ENCODE peak calls at places on chromosomes 16 and 17, in five cellular contexts. One of them, this sample, is unnamed.

GRCh38 chr16:1125471-1125870 is 27.4 kb upstream of the CACNA1H start:
- DNase-seq in mucosa of descending colon: peak; percentile 29
- DNase-seq in mesendoderm: no peak
- DNase-seq in CD8-positive, alpha-beta memory T cell: no peak
- DNase-seq in psoas muscle: no peak
- DNase-seq in this sample: no peak

GRCh38 chr17:8922451-8922850 is 43.1 kb downstream of the PIK3R5 start:
- DNase-seq in mucosa of descending colon: no peak
- DNase-seq in mesendoderm: no peak
- DNase-seq in CD8-positive, alpha-beta memory T cell: no peak
- DNase-seq in psoas muscle: no peak
- DNase-seq in this sample: no peak

GRCh38 chr17:40561871-40562611 is 3.2 kb downstream of the CCR7 start:
- DNase-seq in mucosa of descending colon: no peak
- DNase-seq in mesendoderm: no peak
- DNase-seq in CD8-positive, alpha-beta memory T cell: peak; percentile 28
- DNase-seq in psoas muscle: no peak
- DNase-seq in this sample: peak; percentile 19

GRCh38 chr17:229130-229944 is 47.9 kb upstream of the DOC2B start:
- DNase-seq in mucosa of descending colon: no peak
- DNase-seq in mesendoderm: no peak
- DNase-seq in CD8-positive, alpha-beta memory T cell: no peak
- DNase-seq in psoas muscle: no peak
- DNase-seq in this sample: no peak

GRCh38 chr17:78979780-78980623 is at the start of gene LGALS3BP:
- DNase-seq in mucosa of descending colon: peak; percentile 85
- DNase-seq in mesendoderm: peak; percentile 70
- DNase-seq in CD8-positive, alpha-beta memory T cell: no peak
- DNase-seq in psoas muscle: peak; percentile 74
- DNase-seq in this sample: peak; percentile 59

GRCh38 chr16:53775821-53776431 is 72.0 kb downstream of the FTO start:
- DNase-seq in mucosa of descending colon: peak; percentile 38
- DNase-seq in mesendoderm: peak; percentile 88
- DNase-seq in CD8-positive, alpha-beta memory T cell: no peak
- DNase-seq in psoas muscle: peak; percentile 42
- DNase-seq in this sample: peak; percentile 20

GRCh38 chr16:79042886-79043285 is 557.7 kb downstream of the MAF start:
- DNase-seq in mucosa of descending colon: no peak
- DNase-seq in mesendoderm: no peak
- DNase-seq in CD8-positive, alpha-beta memory T cell: peak; percentile 14
- DNase-seq in psoas muscle: no peak
- DNase-seq in this sample: no peak

GRCh38 chr17:32016231-32016630 is 9.0 kb downstream of the LRRC37B start:
- DNase-seq in mucosa of descending colon: no peak
- DNase-seq in mesendoderm: no peak
- DNase-seq in CD8-positive, alpha-beta memory T cell: no peak
- DNase-seq in psoas muscle: no peak
- DNase-seq in this sample: no peak

GRCh38 chr16:84774810-84775209 is 45.0 kb upstream of the CRISPLD2 start:
- DNase-seq in mucosa of descending colon: no peak
- DNase-seq in mesendoderm: no peak
- DNase-seq in CD8-positive, alpha-beta memory T cell: no peak
- DNase-seq in psoas muscle: peak; percentile 46
- DNase-seq in this sample: no peak

GRCh38 chr17:50087912-50088405 is 7.2 kb upstream of the PDK2 start:
- DNase-seq in mucosa of descending colon: no peak
- DNase-seq in mesendoderm: no peak
- DNase-seq in CD8-positive, alpha-beta memory T cell: no peak
- DNase-seq in psoas muscle: no peak
- DNase-seq in this sample: no peak

GRCh38 chr16:88747588-88748301 is 37.3 kb downstream of the PIEZO1 start:
- DNase-seq in mucosa of descending colon: peak; percentile 81
- DNase-seq in mesendoderm: peak; percentile 86
- DNase-seq in CD8-positive, alpha-beta memory T cell: no peak
- DNase-seq in psoas muscle: no peak
- DNase-seq in this sample: no peak
- H3K4me1 ChIP-seq in mucosa of descending colon: peaks cover 14% of the 10 kb centered on the region
- H3K4me1 ChIP-seq in mesendoderm: no peaks in the 10 kb centered on the region
- H3K4me1 ChIP-seq in CD8-positive, alpha-beta memory T cell: peaks cover 30% of the 10 kb centered on the region
- H3K4me1 ChIP-seq in psoas muscle: no peaks in the 10 kb centered on the region
- H3K4me1 ChIP-seq in this sample: no peaks in the 10 kb centered on the region

GRCh38 chr16:10566613-10567012 is 13.8 kb downstream of the EMP2 start:
- DNase-seq in mucosa of descending colon: no peak
- DNase-seq in mesendoderm: peak; percentile 31
- DNase-seq in CD8-positive, alpha-beta memory T cell: no peak
- DNase-seq in psoas muscle: no peak
- DNase-seq in this sample: no peak

GRCh38 chr16:10572611-10573010 is 7.8 kb downstream of the EMP2 start:
- DNase-seq in mucosa of descending colon: no peak
- DNase-seq in mesendoderm: no peak
- DNase-seq in CD8-positive, alpha-beta memory T cell: no peak
- DNase-seq in psoas muscle: no peak
- DNase-seq in this sample: no peak

GRCh38 chr16:10569629-10570028 is 10.8 kb downstream of the EMP2 start:
- DNase-seq in mucosa of descending colon: no peak
- DNase-seq in mesendoderm: no peak
- DNase-seq in CD8-positive, alpha-beta memory T cell: no peak
- DNase-seq in psoas muscle: no peak
- DNase-seq in this sample: no peak

GRCh38 chr16:10575506-10576130 is 4.8 kb downstream of the EMP2 start:
- DNase-seq in mucosa of descending colon: no peak
- DNase-seq in mesendoderm: no peak
- DNase-seq in CD8-positive, alpha-beta memory T cell: no peak
- DNase-seq in psoas muscle: no peak
- DNase-seq in this sample: no peak

DNA sequence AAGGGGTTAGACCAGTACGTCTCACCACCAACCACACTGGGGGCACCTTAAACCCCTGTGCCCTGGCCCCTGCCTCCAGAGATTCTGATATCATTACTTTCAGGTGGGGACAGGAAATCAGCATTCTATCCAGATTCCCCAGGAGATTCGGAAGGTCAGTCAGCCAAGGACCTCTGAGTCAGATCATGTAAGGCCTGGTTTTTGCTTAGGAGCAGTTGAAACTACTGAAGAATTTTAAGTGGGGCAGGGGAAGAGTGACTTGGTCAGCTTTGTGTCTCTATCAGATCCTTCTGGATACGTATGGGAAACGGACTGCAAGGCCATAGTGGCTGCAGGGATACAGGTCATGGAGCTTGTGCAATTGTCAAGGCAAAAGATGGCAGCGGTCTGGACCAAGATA is 9.0 kb downstream of the EMP2 start:
- DNase-seq in mucosa of descending colon: no peak
- DNase-seq in mesendoderm: no peak
- DNase-seq in CD8-positive, alpha-beta memory T cell: no peak
- DNase-seq in psoas muscle: no peak
- DNase-seq in this sample: no peak
- H3K4me1 ChIP-seq in mucosa of descending colon: no peaks in the 10 kb centered on the region
- H3K4me1 ChIP-seq in mesendoderm: no peaks in the 10 kb centered on the region
- H3K4me1 ChIP-seq in CD8-positive, alpha-beta memory T cell: no peaks in the 10 kb centered on the region
- H3K4me1 ChIP-seq in psoas muscle: peaks cover 31% of the 10 kb centered on the region
- H3K4me1 ChIP-seq in this sample: no peaks in the 10 kb centered on the region

GRCh38 chr17:63774982-63775290 is 966 bp downstream of the DDX42 start:
- DNase-seq in mucosa of descending colon: peak; percentile 17
- DNase-seq in mesendoderm: peak; percentile 17
- DNase-seq in CD8-positive, alpha-beta memory T cell: no peak
- DNase-seq in psoas muscle: no peak
- DNase-seq in this sample: no peak
- H3K4me1 ChIP-seq in mucosa of descending colon: peaks cover 31% of the 10 kb centered on the region
- H3K4me1 ChIP-seq in mesendoderm: peaks cover 2% of the 10 kb centered on the region
- H3K4me1 ChIP-seq in CD8-positive, alpha-beta memory T cell: peaks cover 51% of the 10 kb centered on the region
- H3K4me1 ChIP-seq in psoas muscle: peaks cover 40% of the 10 kb centered on the region
- H3K4me1 ChIP-seq in this sample: peaks cover 18% of the 10 kb centered on the region

GRCh38 chr17:43920500-43921095 is 13.3 kb upstream of the MPP2 start:
- DNase-seq in mucosa of descending colon: no peak
- DNase-seq in mesendoderm: no peak
- DNase-seq in CD8-positive, alpha-beta memory T cell: no peak
- DNase-seq in psoas muscle: no peak
- DNase-seq in this sample: no peak
- H3K4me1 ChIP-seq in mucosa of descending colon: no peaks in the 10 kb centered on the region
- H3K4me1 ChIP-seq in mesendoderm: peaks cover 3% of the 10 kb centered on the region
- H3K4me1 ChIP-seq in CD8-positive, alpha-beta memory T cell: peaks cover 12% of the 10 kb centered on the region
- H3K4me1 ChIP-seq in psoas muscle: no peaks in the 10 kb centered on the region
- H3K4me1 ChIP-seq in this sample: no peaks in the 10 kb centered on the region

DNA sequence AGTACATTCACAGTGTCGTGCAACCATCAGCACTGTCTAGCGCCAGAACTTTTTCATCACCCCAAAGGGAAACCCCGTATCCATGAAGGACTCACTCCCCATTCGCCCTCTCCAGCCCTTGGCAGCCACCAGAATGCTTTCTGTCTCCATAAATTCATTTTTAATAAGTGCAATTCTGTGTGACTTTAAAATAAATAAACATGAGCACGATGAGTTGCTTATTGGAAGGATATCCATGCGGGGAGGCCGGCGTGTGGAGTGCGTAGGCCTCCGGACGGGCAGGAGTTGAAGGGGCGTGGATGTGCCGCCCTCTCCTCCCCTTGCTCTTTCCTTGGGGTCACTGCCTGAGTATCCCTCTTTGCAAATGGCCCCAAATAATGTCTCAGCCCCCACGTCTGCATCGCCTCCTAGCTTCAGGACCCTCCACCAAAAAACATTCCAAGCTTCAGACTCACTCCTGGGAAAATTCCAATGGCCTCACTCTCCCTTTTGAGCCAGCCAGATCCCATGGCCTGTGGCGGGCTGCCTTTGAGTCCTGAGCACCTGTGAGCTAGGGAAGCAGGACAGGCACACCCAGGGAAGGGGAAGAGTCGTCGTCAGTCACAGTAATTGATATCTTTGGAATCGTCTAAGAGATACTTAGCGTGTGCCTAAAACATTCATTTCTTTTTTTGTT is 306.3 kb downstream of the SEC14L1 start:
- DNase-seq in mucosa of descending colon: no peak
- DNase-seq in mesendoderm: no peak
- DNase-seq in CD8-positive, alpha-beta memory T cell: no peak
- DNase-seq in psoas muscle: no peak
- DNase-seq in this sample: no peak
- H3K4me1 ChIP-seq in mucosa of descending colon: peaks cover 56% of the 10 kb centered on the region
- H3K4me1 ChIP-seq in mesendoderm: peaks cover 12% of the 10 kb centered on the region
- H3K4me1 ChIP-seq in CD8-positive, alpha-beta memory T cell: peaks cover 86% of the 10 kb centered on the region
- H3K4me1 ChIP-seq in psoas muscle: peaks cover 47% of the 10 kb centered on the region
- H3K4me1 ChIP-seq in this sample: peaks cover 3% of the 10 kb centered on the region

GRCh38 chr16:80964351-80964750 is 42.3 kb downstream of the CMC2 start:
- DNase-seq in mucosa of descending colon: no peak
- DNase-seq in mesendoderm: no peak
- DNase-seq in CD8-positive, alpha-beta memory T cell: no peak
- DNase-seq in psoas muscle: no peak
- DNase-seq in this sample: no peak
- H3K4me1 ChIP-seq in mucosa of descending colon: no peaks in the 10 kb centered on the region
- H3K4me1 ChIP-seq in mesendoderm: no peaks in the 10 kb centered on the region
- H3K4me1 ChIP-seq in CD8-positive, alpha-beta memory T cell: no peaks in the 10 kb centered on the region
- H3K4me1 ChIP-seq in psoas muscle: no peaks in the 10 kb centered on the region
- H3K4me1 ChIP-seq in this sample: peaks cover 4% of the 10 kb centered on the region

This sample was measured in pancreas.